ENCODE peak calls at places on chromosome 11, in eight cellular contexts. D is suprapubic skin; U is CD8-positive, alpha-beta T cell; K is tibial artery; Q is Panc1; A is tibial nerve; L is breast epithelium; T is astrocyte. B is an unnamed sample.

GRCh38 chr11:9590717-9591116 is 17.2 kb downstream of the WEE1 start:
- DNase-seq in D (no peak), U (no peak), K (no peak), Q (no peak), A (no peak), L (no peak), T (no peak), B (no peak)

GRCh38 chr11:5380740-5381342 is 2.8 kb upstream of the OR51M1 start:
- DNase-seq in D (no peak), U (no peak), K (peak; percentile 31), Q (peak; percentile 45), A (no peak), L (peak; percentile 49), T (peak; percentile 28), B (no peak)

GRCh38 chr11:9172394-9172793 is 81.0 kb upstream of the SCUBE2 start:
- DNase-seq in D (no peak), U (no peak), K (no peak), Q (no peak), A (no peak), L (no peak), T (no peak), B (no peak)

GRCh38 chr11:120061036-120061760 is 76.7 kb downstream of the TRIM29 start:
- DNase-seq in D (peak; percentile 41), U (no peak), K (no peak), Q (no peak), A (no peak), L (no peak), T (peak; percentile 49), B (no peak)

GRCh38 chr11:7573193-7573557 is 59.4 kb downstream of the PPFIBP2 start:
- DNase-seq in D (no peak), U (no peak), K (no peak), Q (no peak), A (no peak), L (no peak), T (no peak), B (no peak)

GRCh38 chr11:11532574-11532973 is 89.2 kb downstream of the GALNT18 start:
- DNase-seq in D (no peak), U (no peak), K (no peak), Q (no peak), A (no peak), L (no peak), T (peak; percentile 19), B (no peak)

GRCh38 chr11:33674035-33674814 is 26.4 kb downstream of the C11orf91 start:
- DNase-seq in D (no peak), U (no peak), K (no peak), Q (no peak), A (no peak), L (no peak), T (peak; percentile 84), B (peak; percentile 65)

GRCh38 chr11:6635082-6635932 is 16.1 kb upstream of the TPP1 start:
- DNase-seq in D (no peak), U (no peak), K (no peak), Q (no peak), A (no peak), L (no peak), T (no peak), B (no peak)

GRCh38 chr11:78526497-78527146 is 48.0 kb downstream of the NARS2 start:
- DNase-seq in D (no peak), U (no peak), K (no peak), Q (no peak), A (no peak), L (no peak), T (no peak), B (no peak)

GRCh38 chr11:7595016-7595869 is 78.1 kb downstream of the CYB5R2 start:
- DNase-seq in D (no peak), U (no peak), K (no peak), Q (no peak), A (no peak), L (no peak), T (no peak), B (no peak)

GRCh38 chr11:96103721-96104120 is 179.8 kb upstream of the MTMR2 start:
- DNase-seq in D (no peak), U (no peak), K (no peak), Q (no peak), A (no peak), L (no peak), T (no peak), B (no peak)

GRCh38 chr11:87228820-87229219 is 191.1 kb downstream of the TMEM135 start:
- DNase-seq in D (no peak), U (no peak), K (no peak), Q (no peak), A (no peak), L (no peak), T (no peak), B (no peak)

GRCh38 chr11:66365711-66366619 is 5.6 kb downstream of the SLC29A2 start:
- DNase-seq in D (no peak), U (no peak), K (no peak), Q (no peak), A (no peak), L (no peak), T (no peak), B (no peak)
- H3K27me3 ChIP-seq in D (no peaks in the 10 kb centered on the region), U (no peaks in the 10 kb centered on the region), K (no peaks in the 10 kb centered on the region), Q (no peaks in the 10 kb centered on the region), A (peaks cover 21% of the 10 kb centered on the region), L (no peaks in the 10 kb centered on the region), T (no peaks in the 10 kb centered on the region), B (no peaks in the 10 kb centered on the region)

GRCh38 chr11:116651757-116652237 is 121.0 kb downstream of the BUD13 start:
- DNase-seq in D (no peak), U (no peak), K (no peak), Q (no peak), A (no peak), L (no peak), T (no peak), B (no peak)

GRCh38 chr11:116649268-116649667 is 123.5 kb downstream of the BUD13 start:
- DNase-seq in D (no peak), U (no peak), K (no peak), Q (no peak), A (no peak), L (no peak), T (no peak), B (no peak)

GRCh38 chr11:116653206-116653605 is 119.6 kb downstream of the BUD13 start:
- DNase-seq in D (no peak), U (no peak), K (no peak), Q (no peak), A (no peak), L (no peak), T (no peak), B (no peak)

GRCh38 chr11:116650052-116650451 is 122.7 kb downstream of the BUD13 start:
- DNase-seq in D (no peak), U (no peak), K (no peak), Q (no peak), A (no peak), L (no peak), T (no peak), B (no peak)

DNA sequence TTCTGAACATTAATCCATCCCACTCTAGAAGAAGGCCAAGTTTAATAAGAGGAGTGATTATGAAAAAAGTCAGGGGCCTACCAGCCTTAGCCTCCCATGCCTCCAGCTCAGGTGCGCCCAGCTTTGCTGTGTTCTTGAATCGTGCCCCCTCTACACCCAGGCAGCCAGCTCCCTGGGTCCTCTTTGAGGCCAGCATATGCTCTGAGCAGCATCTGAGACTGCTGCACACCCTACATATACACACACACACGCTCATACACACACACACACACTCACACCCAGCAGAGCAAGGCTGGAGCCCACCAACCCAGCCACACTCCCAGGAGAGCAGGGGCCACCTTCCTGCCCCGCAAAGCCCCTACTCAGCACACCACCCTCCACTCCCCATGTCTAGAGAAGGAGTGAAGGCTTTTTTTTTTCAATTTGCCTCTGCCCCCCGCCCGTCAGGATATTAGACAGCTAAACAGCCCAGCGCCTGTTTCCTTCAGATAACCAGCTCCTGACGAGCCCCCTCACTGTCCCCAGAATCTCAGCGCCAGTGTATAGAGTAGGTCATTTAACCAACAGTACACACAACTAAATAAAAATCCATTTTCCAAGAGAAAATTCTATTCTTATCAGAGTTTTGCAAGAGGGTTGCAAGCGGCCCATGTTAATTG is 121.6 kb downstream of the BUD13 start:
- DNase-seq in D (no peak), U (no peak), K (no peak), Q (no peak), A (no peak), L (no peak), T (no peak), B (no peak)
- TF ChIP-seq CTCF in D (no peak), U (no peak), K (no peak), Q (no peak), A (no peak), L (no peak), T (no peak), B (no peak)

GRCh38 chr11:131198161-131198560 is 172.3 kb upstream of the NTM start:
- DNase-seq in D (no peak), U (no peak), K (no peak), Q (no peak), A (no peak), L (no peak), T (no peak), B (no peak)
- H3K4me3 ChIP-seq in D (no peak overlapping the region), U (no peak overlapping the region), K (no peak overlapping the region), Q (no peak overlapping the region), A (no peak overlapping the region), L (no peak overlapping the region), T (no peak overlapping the region), B (no peak overlapping the region)

GRCh38 chr11:128767518-128767917 is 73.6 kb downstream of the FLI1 start:
- DNase-seq in D (no peak), U (no peak), K (no peak), Q (no peak), A (no peak), L (no peak), T (peak; percentile 69), B (no peak)
- H3K27me3 ChIP-seq in D (no peaks in the 10 kb centered on the region), U (no peaks in the 10 kb centered on the region), K (peaks cover 8% of the 10 kb centered on the region), Q (no peaks in the 10 kb centered on the region), A (no peaks in the 10 kb centered on the region), L (peaks cover 4% of the 10 kb centered on the region), T (no peaks in the 10 kb centered on the region), B (no peaks in the 10 kb centered on the region)

DNA sequence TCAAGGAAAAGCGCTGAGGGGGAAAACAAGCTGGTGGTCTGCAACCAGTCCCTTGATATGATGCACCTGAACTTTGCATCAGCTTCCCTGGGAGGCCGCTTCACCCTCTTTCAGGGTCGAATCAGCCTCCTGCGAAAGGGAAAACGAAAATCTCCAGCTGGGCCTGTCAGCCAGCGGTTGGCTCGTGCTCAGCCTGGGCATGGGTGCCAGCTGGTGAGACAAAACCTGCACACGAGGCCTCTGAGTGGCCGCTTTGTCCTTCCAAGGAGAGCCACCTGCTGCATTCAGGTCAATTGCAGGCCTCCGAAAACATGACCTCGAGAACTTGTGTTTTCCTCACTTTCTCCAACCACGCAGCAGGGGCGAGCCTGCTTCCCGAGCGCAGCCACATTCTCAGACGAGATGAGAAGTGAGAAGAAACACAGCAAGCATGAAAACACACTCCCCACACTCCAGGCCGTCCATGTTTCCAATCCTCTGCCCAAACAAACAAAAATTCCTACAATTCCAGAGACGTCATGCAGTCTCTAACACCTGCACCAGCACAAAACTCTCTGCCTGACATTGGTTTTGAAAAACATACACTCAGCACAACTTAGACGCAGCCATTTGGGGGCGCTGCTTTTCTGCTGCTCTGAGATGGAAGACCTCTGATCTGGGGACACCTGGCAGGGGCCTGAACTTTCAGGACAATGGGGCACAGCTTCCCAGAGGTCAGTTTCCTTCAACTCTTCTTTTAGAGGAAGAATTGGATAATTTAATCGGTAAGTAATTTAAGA is 77.1 kb downstream of the DHCR7 start:
- DNase-seq in D (no peak), U (no peak), K (no peak), Q (no peak), A (no peak), L (no peak), T (no peak), B (no peak)
- TF ChIP-seq CTCF in D (no peak), U (no peak), K (no peak), Q (no peak), A (no peak), L (no peak), T (no peak), B (no peak)

B was measured in BJ.